ENCODE peak calls at places on chromosomes 3 and 15, in four cellular contexts. Y is stimulated activated CD4-positive, alpha-beta T cell treated with anti-CD3 and anti-CD28 coated beads, Interleukin-4, amount 100 ng/mL, for 1 hour; S is KBM-7; J is lower leg skin. O is an unnamed sample.

GRCh38 chr3:59609967-59610366 is 560.1 kb upstream of the CFAP20DC start:
- DNase-seq in Y (no peak), S (no peak), J (no peak), O (no peak)

GRCh38 chr3:125025647-125026046 is 30.1 kb downstream of the HEG1 start:
- DNase-seq in S (no peak), J (no peak), Y (no peak), O (no peak)

GRCh38 chr3:102025568-102025967 is 176.3 kb downstream of the NFKBIZ start:
- DNase-seq in Y (no peak), J (no peak), S (no peak), O (peak; percentile 55)

GRCh38 chr3:193489949-193490348 is 64.7 kb downstream of the ATP13A4 start:
- DNase-seq in Y (no peak), J (no peak), S (no peak), O (peak; percentile 28)

GRCh38 chr15:83118968-83119367 is 11.5 kb downstream of the TM6SF1 start:
- DNase-seq in S (no peak), J (no peak), Y (no peak), O (no peak)

GRCh38 chr3:195034101-195034500 is 236.9 kb downstream of the XXYLT1 start:
- DNase-seq in J (peak; percentile 46), S (no peak), Y (no peak), O (no peak)

GRCh38 chr3:95227092-95227491 is 1164.2 kb downstream of the NSUN3 start:
- DNase-seq in S (no peak), J (no peak), Y (no peak), O (no peak)

GRCh38 chr3:108012304-108012703 is 78.5 kb downstream of the CD47 start:
- DNase-seq in Y (no peak), J (no peak), S (no peak), O (no peak)

GRCh38 chr3:125250973-125251372 is 38.4 kb upstream of the SLC12A8 start:
- DNase-seq in S (no peak), Y (no peak), J (no peak), O (no peak)

GRCh38 chr3:40299721-40300335 is 9.7 kb upstream of the EIF1B start:
- DNase-seq in J (no peak), S (peak; percentile 82), Y (no peak), O (peak; percentile 99)

GRCh38 chr15:48965972-48966371 is 2.3 kb upstream of the SHC4 start:
- DNase-seq in J (no peak), Y (no peak), S (peak; percentile 37), O (peak; percentile 76)

GRCh38 chr3:119665954-119666559 is 5.7 kb upstream of the POPDC2 start:
- DNase-seq in S (no peak), Y (no peak), J (no peak), O (no peak)

GRCh38 chr3:45644467-45645201 is 44.6 kb upstream of the SACM1L start:
- DNase-seq in J (no peak), Y (no peak), S (no peak), O (no peak)

GRCh38 chr15:63019539-63020109 is 22.9 kb upstream of the TPM1 start:
- DNase-seq in J (peak; percentile 73), S (no peak), Y (no peak), O (no peak)

GRCh38 chr3:188631291-188632010 is 477.5 kb downstream of the LPP start:
- DNase-seq in Y (no peak), S (no peak), J (no peak), O (no peak)

GRCh38 chr3:52085883-52086282 is 29.5 kb upstream of the DUSP7 start:
- DNase-seq in S (no peak), J (no peak), Y (no peak), O (peak; percentile 75)

GRCh38 chr15:99085413-99086326 is 19.2 kb upstream of the SYNM start:
- DNase-seq in J (no peak), S (no peak), Y (no peak), O (no peak)

GRCh38 chr3:151395806-151396205 is 11.3 kb upstream of the P2RY12 start:
- DNase-seq in Y (no peak), S (no peak), J (no peak), O (peak; percentile 74)